ENCODE peak calls at places on chromosome 3, in seven cellular contexts. V, T, I, O, Z, E and P are unnamed samples.

GRCh38 chr3:46440531-46441294 is 24.0 kb downstream of the LTF start:
- DNase-seq in V (no peak), T (no peak), I (no peak), O (no peak), Z (no peak), E (no peak), P (no peak)

GRCh38 chr3:40971191-40972168 is 227.8 kb upstream of the CTNNB1 start:
- DNase-seq in V (peak; percentile 57), T (peak; percentile 47), I (peak; percentile 68), O (peak; percentile 65), Z (peak; percentile 91), E (peak; percentile 66), P (peak; percentile 100)

GRCh38 chr3:128068156-128068620 is 16.0 kb downstream of the SEC61A1 start:
- DNase-seq in V (peak; percentile 63), T (no peak), I (no peak), O (no peak), Z (peak; percentile 59), E (no peak), P (peak; percentile 66)

GRCh38 chr3:38738630-38739395 is 77.2 kb downstream of the SCN10A start:
- DNase-seq in V (peak; percentile 39), T (no peak), I (no peak), O (no peak), Z (peak; percentile 41), E (no peak), P (peak; percentile 63)

GRCh38 chr3:158120330-158120729 is 10.4 kb downstream of the RSRC1 start:
- DNase-seq in V (no peak), T (no peak), I (no peak), O (no peak), Z (no peak), E (no peak), P (no peak)

GRCh38 chr3:104879919-104880318 is 486.8 kb upstream of the ALCAM start:
- DNase-seq in V (no peak), T (no peak), I (no peak), O (no peak), Z (peak; percentile 59), E (no peak), P (peak; percentile 52)

GRCh38 chr3:69178838-69179739 is 56.7 kb upstream of the LMOD3 start:
- DNase-seq in V (no peak), T (no peak), I (no peak), O (no peak), Z (no peak), E (no peak), P (peak; percentile 25)

GRCh38 chr3:11010406-11011165 is 18.0 kb downstream of the SLC6A1 start:
- DNase-seq in V (no peak), T (no peak), I (no peak), O (no peak), Z (no peak), E (no peak), P (no peak)

GRCh38 chr3:49519266-49519665 is 35.0 kb upstream of the BSN start:
- DNase-seq in V (no peak), T (no peak), I (no peak), O (no peak), Z (no peak), E (no peak), P (no peak)

GRCh38 chr3:167835953-167836352 is 100.4 kb downstream of the SERPINI1 start:
- DNase-seq in V (no peak), T (no peak), I (no peak), O (no peak), Z (no peak), E (no peak), P (no peak)

GRCh38 chr3:31790516-31791148 is 190.4 kb downstream of the OSBPL10 start:
- DNase-seq in V (no peak), T (no peak), I (no peak), O (no peak), Z (no peak), E (no peak), P (no peak)

GRCh38 chr3:139472380-139473010 is 3.8 kb downstream of the RBP2 start:
- DNase-seq in V (no peak), T (no peak), I (peak; percentile 63), O (no peak), Z (no peak), E (no peak), P (no peak)

GRCh38 chr3:73493543-73494314 is 131.0 kb downstream of the PDZRN3 start:
- DNase-seq in V (no peak), T (no peak), I (no peak), O (no peak), Z (peak; percentile 46), E (no peak), P (peak; percentile 78)

GRCh38 chr3:12180218-12180617 is 21.5 kb upstream of the TIMP4 start:
- DNase-seq in V (no peak), T (peak; percentile 78), I (peak; percentile 73), O (no peak), Z (peak; percentile 46), E (peak; percentile 58), P (peak; percentile 90)

GRCh38 chr3:138351916-138352555 is 3.7 kb downstream of the MRAS start:
- DNase-seq in V (no peak), T (no peak), I (peak; percentile 71), O (no peak), Z (no peak), E (no peak), P (no peak)

GRCh38 chr3:39419697-39420293 is 13.3 kb downstream of the RPSA start:
- DNase-seq in V (no peak), T (no peak), I (no peak), O (no peak), Z (no peak), E (no peak), P (no peak)

GRCh38 chr3:107674371-107674770 is 151.6 kb downstream of the BBX start:
- DNase-seq in V (no peak), T (no peak), I (peak; percentile 56), O (no peak), Z (peak; percentile 46), E (no peak), P (no peak)
- H3K4me3 ChIP-seq in V (no peak overlapping the region), T (no peak overlapping the region), I (no peak overlapping the region), O (no peak overlapping the region), Z (no peak overlapping the region), E (no peak overlapping the region), P (no peak overlapping the region)

GRCh38 chr3:196638922-196639516 is 475 bp upstream of the NRROS start:
- DNase-seq in V (no peak), T (no peak), I (no peak), O (no peak), Z (no peak), E (no peak), P (peak; percentile 12)

GRCh38 chr3:196641278-196642058 is 2.0 kb downstream of the NRROS start:
- DNase-seq in V (no peak), T (no peak), I (no peak), O (no peak), Z (no peak), E (no peak), P (no peak)

GRCh38 chr3:196639517-196640500 is at the start of gene NRROS:
- DNase-seq in V (peak; percentile 89), T (peak; percentile 65), I (peak; percentile 74), O (no peak), Z (peak; percentile 44), E (peak; percentile 50), P (peak; percentile 67)

GRCh38 chr3:196643201-196643749 is 3.8 kb downstream of the NRROS start:
- DNase-seq in V (peak; percentile 88), T (no peak), I (no peak), O (no peak), Z (no peak), E (no peak), P (no peak)

DNA sequence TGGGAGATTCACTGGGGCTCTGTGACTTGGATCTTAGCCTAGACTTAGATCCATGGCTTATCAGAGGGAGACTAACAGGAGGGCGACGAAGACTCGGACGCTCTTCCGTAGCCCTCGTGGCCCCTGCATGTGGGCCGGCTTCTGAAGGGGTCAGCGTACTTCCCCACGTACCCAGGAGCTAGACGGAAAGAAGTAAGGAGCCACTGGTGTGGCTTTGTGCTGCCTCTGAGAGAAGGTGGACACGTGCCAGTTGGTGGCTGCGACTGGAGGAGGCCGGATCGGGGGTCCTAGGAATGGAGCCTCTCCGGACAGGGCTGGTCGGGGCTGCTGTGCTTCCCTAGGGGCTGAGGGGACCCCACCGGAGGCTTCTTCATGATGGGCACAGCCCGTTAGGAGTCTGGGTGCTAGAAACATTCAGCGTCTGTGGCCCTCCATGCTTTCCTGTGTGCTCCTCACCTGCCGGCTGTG is 1.0 kb downstream of the NRROS start:
- DNase-seq in V (no peak), T (no peak), I (no peak), O (no peak), Z (no peak), E (no peak), P (no peak)
- H3K4me3 ChIP-seq in V (no peak overlapping the region), T (peak overlapping the region; percentile 58), I (peak overlapping the region; percentile 73), O (no peak overlapping the region), Z (no peak overlapping the region), E (no peak overlapping the region), P (no peak overlapping the region)

DNA sequence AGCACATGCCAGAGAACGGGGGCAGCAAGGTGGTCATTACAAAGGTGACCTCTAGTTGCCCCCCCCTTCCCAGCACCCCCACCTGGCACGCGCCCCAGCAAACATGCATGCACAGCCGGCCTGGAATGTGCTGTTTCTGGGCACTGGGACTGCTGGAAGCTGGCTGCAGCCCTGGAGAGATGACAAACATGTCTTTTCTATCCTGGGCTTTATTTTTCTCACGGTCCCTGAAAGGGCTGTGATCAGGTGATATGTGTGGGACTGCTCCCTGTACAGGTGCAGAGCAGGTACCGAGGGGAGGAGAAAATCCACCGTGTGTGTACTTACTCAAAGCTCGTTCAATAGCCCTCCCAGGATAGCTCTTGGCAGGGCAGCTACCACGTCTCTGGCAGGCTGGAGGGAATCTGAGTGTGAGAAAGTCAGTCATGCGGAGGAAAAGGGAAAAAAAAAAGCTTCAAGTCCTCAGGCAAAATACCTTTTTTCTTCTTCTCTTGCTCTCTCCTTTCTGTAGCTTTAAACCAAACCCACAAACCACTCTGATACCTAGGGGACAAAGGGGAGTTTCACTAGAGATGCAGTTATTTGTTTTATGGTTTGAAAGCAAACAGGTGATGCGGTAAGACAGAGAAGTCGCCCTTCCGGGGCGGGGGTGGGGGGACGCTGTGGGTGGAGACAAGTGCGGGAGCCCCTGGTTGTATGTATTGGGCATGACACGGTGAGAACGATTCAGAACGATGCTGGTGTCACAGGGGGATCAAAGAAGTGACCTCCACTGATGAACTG is 5.0 kb upstream of the HES1 start:
- DNase-seq in V (peak; percentile 83), T (peak; percentile 70), I (no peak), O (no peak), Z (no peak), E (peak; percentile 46), P (no peak)
- H3K4me3 ChIP-seq in V (peak overlapping the region; percentile 54), T (no peak overlapping the region), I (no peak overlapping the region), O (no peak overlapping the region), Z (no peak overlapping the region), E (no peak overlapping the region), P (no peak overlapping the region)

GRCh38 chr3:542030-542429 is 345.5 kb downstream of the CHL1 start:
- DNase-seq in V (no peak), T (no peak), I (no peak), O (no peak), Z (no peak), E (no peak), P (no peak)

GRCh38 chr3:541328-541727 is 344.8 kb downstream of the CHL1 start:
- DNase-seq in V (no peak), T (no peak), I (no peak), O (no peak), Z (no peak), E (no peak), P (no peak)

GRCh38 chr3:535566-536416 is 339.2 kb downstream of the CHL1 start:
- DNase-seq in V (no peak), T (no peak), I (peak; percentile 73), O (no peak), Z (peak; percentile 61), E (peak; percentile 34), P (peak; percentile 6)

DNA sequence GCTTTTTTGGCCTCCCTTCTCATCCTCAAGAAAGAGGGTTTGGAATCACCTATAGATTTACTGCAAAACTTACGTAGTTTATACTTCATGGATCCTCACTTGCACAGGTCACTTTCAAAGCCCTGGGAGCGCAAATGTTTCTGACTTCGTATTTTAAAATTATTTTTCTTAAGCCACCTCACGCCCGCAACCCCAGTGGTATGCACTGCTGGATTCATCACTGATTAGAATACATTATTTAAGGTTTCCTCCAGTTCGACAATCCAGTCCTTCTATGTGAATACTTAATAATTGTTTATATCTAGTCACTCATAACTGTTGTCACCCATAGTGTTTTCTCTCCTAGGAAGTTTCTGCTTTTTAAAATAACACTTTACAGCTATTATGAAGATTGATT is 339.9 kb downstream of the CHL1 start:
- DNase-seq in V (no peak), T (no peak), I (no peak), O (no peak), Z (no peak), E (no peak), P (no peak)
- H3K4me3 ChIP-seq in V (no peak overlapping the region), T (peak overlapping the region; percentile 26), I (peak overlapping the region; percentile 54), O (peak overlapping the region; percentile 60), Z (peak overlapping the region; percentile 41), E (peak overlapping the region; percentile 18), P (no peak overlapping the region)